ENCODE peak calls at places on chromosomes 11 and 22, in seven cellular contexts. X is adrenal gland, Y is heart left ventricle, O is esophagus squamous epithelium, A is HCT116, S is prostate gland, D is body of pancreas. I is an unnamed sample. For H3K27me3, the result is how much of the 10 kb centered on the place peaks cover.

GRCh38 chr11:19539861-19540260 is 172.8 kb upstream of the NAV2 start:
- DNase-seq in S (no peak), Y (no peak), O (no peak), X (no peak), D (no peak), A (no peak), I (no peak)

GRCh38 chr11:19753451-19754041 is 40.9 kb downstream of the NAV2 start:
- DNase-seq in A (no peak), O (no peak), X (no peak), S (no peak), D (no peak), Y (no peak), I (no peak)

GRCh38 chr11:30992513-30992849 is 377.1 kb downstream of the DCDC1 start:
- DNase-seq in Y (no peak), A (no peak), X (no peak), D (no peak), O (no peak), S (no peak), I (no peak)

GRCh38 chr11:33258631-33259184 is 1.5 kb downstream of the HIPK3 start:
- DNase-seq in X (no peak), O (no peak), A (no peak), S (peak), Y (no peak), D (peak), I (no peak)

GRCh38 chr11:72293391-72293790 is 49.4 kb upstream of the PHOX2A start:
- DNase-seq in X (no peak), D (no peak), Y (no peak), O (no peak), A (no peak), S (no peak), I (no peak)

GRCh38 chr11:87422566-87422965 is 384.8 kb downstream of the TMEM135 start:
- DNase-seq in X (no peak), Y (no peak), S (no peak), O (no peak), D (no peak), A (no peak), I (no peak)

GRCh38 chr11:90493379-90493778 is 270.5 kb upstream of the CHORDC1 start:
- DNase-seq in Y (no peak), D (no peak), A (no peak), O (no peak), X (no peak), S (no peak), I (no peak)

GRCh38 chr11:93494341-93494740 is 48.9 kb downstream of the SMCO4 start:
- DNase-seq in Y (no peak), S (no peak), O (no peak), X (no peak), D (no peak), A (no peak), I (no peak)

GRCh38 chr11:125720781-125721180 is 25.3 kb upstream of the PATE1 start:
- DNase-seq in S (no peak), X (no peak), A (no peak), O (no peak), Y (no peak), D (no peak), I (no peak)

DNA sequence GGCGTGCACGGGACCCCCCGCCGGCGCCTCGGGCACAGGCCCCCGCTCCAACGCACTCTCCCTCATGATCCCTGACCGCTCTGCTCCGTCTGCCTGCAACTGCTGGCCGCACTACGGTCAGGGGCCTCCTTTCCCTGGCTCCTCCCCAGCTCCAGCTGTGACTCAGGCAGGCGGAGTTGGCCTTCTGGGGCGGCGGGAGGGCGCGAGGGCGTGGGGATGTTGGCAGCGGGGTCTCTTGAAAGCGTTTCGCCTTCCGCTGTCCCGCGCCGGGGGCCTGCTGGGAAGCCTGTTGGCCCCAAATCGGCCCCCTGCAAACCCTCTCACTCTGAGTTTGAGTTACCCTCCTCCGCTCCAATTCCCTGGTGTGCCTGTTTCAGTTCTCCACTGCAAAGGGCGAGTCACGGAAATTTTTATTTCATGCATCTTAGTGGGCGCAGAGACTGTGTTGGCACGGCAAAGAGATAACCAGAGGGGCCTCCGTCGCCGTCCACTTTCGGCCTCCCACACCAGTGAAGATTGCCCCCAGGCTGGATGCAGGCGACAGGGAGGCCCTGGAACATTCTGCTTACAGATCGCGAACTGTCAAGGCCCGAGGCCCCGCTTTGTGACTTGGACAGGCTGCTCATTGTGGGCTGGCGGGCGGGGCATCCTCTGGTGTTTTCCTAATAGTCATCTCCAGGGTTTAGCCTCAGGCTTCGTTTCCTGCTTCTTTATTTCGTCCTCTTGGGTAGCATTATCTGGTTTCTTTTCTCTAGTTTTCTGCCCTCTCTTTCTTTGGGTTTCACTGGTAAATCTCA is at the start of gene CAVIN3:
- DNase-seq in A (peak), S (peak), D (peak), O (peak), X (peak), Y (peak), I (peak)
- TF ChIP-seq POLR2A in A (peak), S (no peak), D (peak), O (peak), X (peak), Y (peak), I (no peak)

GRCh38 chr22:22072169-22072836 is 89.7 kb upstream of the TOP3B start:
- DNase-seq in O (no peak), D (no peak), S (no peak), X (no peak), A (no peak), Y (no peak), I (no peak)
- H3K27me3 ChIP-seq in O (under half), D (under half), S (under half), X (under half), A (under half), Y (under half), I (under half)

DNA sequence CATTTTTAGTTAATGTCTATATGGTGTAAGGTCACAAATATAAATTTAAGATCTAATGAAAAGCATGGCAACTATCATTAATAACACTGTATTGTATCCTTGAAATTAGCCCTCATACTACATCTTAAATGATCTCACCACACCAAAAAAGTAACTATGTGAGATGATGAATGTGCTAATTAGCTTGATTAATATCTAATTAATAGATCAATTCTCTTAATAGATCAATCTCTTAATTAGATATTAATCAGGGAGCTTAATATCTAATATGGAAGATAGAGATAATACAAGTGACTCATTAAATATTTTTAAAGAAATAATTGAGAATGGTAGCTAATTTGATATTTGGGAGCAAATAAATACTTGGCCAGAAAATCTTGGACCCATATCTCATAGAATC is 178.5 kb upstream of the FAT3 start:
- DNase-seq in S (no peak), D (no peak), Y (no peak), X (no peak), O (no peak), A (no peak), I (no peak)
- H3K4me3 ChIP-seq in S (no peak), D (no peak), Y (no peak), X (no peak), O (no peak), A (no peak), I (no peak)

DNA sequence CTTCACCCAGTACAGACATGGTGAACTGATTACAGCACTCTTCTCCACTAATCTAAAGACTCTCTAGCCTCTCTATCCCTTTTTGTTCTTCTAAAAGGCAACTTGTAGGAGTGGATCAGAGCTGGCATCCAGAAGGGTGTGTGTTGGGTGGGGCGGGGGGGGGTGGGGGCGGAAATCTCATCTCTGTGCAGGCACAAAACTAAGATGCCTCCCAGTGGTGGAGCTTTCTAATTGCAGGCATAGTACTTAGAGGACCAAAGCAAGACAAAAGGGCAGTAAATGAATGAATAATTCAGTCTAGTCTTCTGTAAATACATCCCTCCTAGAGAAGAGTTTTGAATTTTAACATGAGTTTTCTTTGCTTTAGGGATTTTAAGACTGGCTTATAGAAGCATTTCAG is 11.4 kb upstream of the EMID1 start:
- DNase-seq in D (no peak), A (no peak), Y (no peak), X (no peak), O (no peak), S (no peak), I (no peak)
- TF ChIP-seq POLR2A in D (no peak), A (no peak), Y (no peak), X (no peak), O (no peak), S (no peak), I (no peak)

DNA sequence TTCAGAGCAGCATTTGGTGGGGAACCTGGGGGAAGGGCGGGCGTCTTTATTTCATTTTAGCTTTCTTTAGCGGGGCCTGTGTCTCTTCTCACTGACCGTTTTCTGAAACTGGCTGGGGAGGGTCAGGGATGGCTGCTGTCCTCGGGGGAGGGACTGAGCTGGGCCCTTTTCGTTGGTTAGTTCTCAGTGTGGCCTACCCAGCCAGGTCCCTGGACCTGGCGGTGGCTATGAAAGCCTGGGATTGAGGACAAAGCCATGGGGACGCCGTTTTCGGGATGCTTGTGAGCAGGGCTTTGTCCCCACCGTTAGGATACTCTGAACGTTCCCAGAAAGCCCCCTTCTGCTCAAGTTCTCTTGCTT is 96.5 kb downstream of the KCNQ1 start:
- DNase-seq in D (peak), O (no peak), S (no peak), Y (no peak), X (peak), A (no peak), I (no peak)
- H3K27me3 ChIP-seq in D (under half), O (under half), S (under half), Y (under half), X (under half), A (under half), I (under half)

GRCh38 chr22:19731361-19731725 is 8.0 kb downstream of the GP1BB start:
- DNase-seq in Y (no peak), A (no peak), X (no peak), D (no peak), S (no peak), O (no peak), I (no peak)
- H3K4me3 ChIP-seq in Y (no peak), A (no peak), X (no peak), D (no peak), S (no peak), O (no peak), I (no peak)

GRCh38 chr11:67117667-67118058 is 1.4 kb upstream of the KDM2A start:
- DNase-seq in Y (peak), D (peak), O (no peak), S (no peak), A (no peak), X (peak), I (peak)

GRCh38 chr11:67120456-67120855 is 1.4 kb downstream of the KDM2A start:
- DNase-seq in Y (no peak), S (no peak), A (no peak), D (no peak), X (no peak), O (no peak), I (peak)

GRCh38 chr11:67119577-67120391 is 721 bp downstream of the KDM2A start:
- DNase-seq in O (no peak), A (no peak), X (peak), D (peak), S (peak), Y (peak), I (peak)

GRCh38 chr11:67118059-67118766 is 850 bp upstream of the KDM2A start:
- DNase-seq in D (peak), Y (peak), X (peak), S (peak), A (no peak), O (no peak), I (peak)

GRCh38 chr11:67118801-67119576 is at the start of gene KDM2A:
- DNase-seq in X (peak), Y (peak), A (peak), D (peak), O (peak), S (peak), I (peak)
- TF ChIP-seq POLR2A in X (peak), Y (peak), A (no peak), D (peak), O (no peak), S (peak), I (peak)

DNA sequence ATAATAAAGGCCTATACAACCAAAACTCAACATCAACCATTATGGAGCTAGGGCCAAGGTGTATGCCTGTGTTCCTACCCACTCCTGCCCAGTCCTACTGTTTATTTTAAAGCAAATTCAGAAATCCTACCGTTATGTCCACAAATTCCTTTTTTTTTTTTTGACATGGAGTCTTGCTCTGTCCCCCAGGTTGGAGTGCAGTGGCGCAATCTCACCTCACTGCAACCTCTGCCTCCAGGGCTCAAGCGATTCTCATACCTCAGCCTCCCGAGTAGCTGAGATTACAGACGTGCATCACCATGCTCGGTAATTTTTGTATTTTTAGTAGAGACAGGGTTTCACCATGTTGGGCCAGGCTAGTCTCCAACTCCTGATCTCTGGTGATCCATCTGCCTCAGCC is 3.1 kb upstream of the CPT1A start:
- DNase-seq in S (no peak), A (no peak), D (no peak), X (no peak), O (no peak), Y (no peak), I (no peak)
- H3K27me3 ChIP-seq in S (under half), A (under half), D (under half), X (under half), O (under half), Y (under half), I (under half)

GRCh38 chr11:75823415-75823814 is 8.4 kb downstream of the UVRAG start:
- DNase-seq in S (no peak), X (no peak), O (no peak), Y (no peak), A (no peak), D (no peak), I (no peak)
- H3K4me3 ChIP-seq in S (no peak), X (no peak), O (no peak), Y (no peak), A (no peak), D (no peak), I (no peak)

GRCh38 chr11:1402776-1403620 is 13.3 kb downstream of the BRSK2 start:
- DNase-seq in X (no peak), D (no peak), Y (no peak), A (no peak), O (no peak), S (no peak), I (no peak)
- TF ChIP-seq POLR2A in X (no peak), D (no peak), Y (no peak), A (no peak), O (no peak), S (no peak), I (no peak)